ENCODE peak calls at places on chromosomes 4 and X, in five cellular contexts. W is AG08396; T is activated CD4-positive, alpha-beta T cell treated with anti-CD3 and anti-CD28 coated beads for 48 hours; A is GM04504; I is posterior cingulate gyrus. M is an unnamed sample.

GRCh38 chr4:139207247-139207646 is 30.2 kb upstream of the ELF2 start:
- DNase-seq in W (no peak), T (no peak), A (no peak), I (no peak), M (no peak)

GRCh38 chr4:11497972-11498371 is 69.3 kb upstream of the HS3ST1 start:
- DNase-seq in W (no peak), T (no peak), A (no peak), I (no peak), M (peak; percentile 7)

GRCh38 chr4:7547368-7548040 is 112.8 kb upstream of the PSAPL1 start:
- DNase-seq in W (no peak), T (no peak), A (no peak), I (no peak), M (no peak)

GRCh38 chrX:8204169-8204935 is 33.3 kb upstream of the VCX2 start:
- DNase-seq in W (no peak), T (no peak), A (no peak), I (no peak), M (no peak)

GRCh38 chr4:80540785-80541469 is 205.4 kb downstream of the CFAP299 start:
- DNase-seq in W (peak; percentile 5), T (no peak), A (no peak), I (no peak), M (no peak)

GRCh38 chr4:138334346-138335016 is 92.3 kb upstream of the SLC7A11 start:
- DNase-seq in W (no peak), T (no peak), A (no peak), I (no peak), M (no peak)

GRCh38 chr4:181957088-181957487 is 286.1 kb upstream of the TENM3 start:
- DNase-seq in W (peak; percentile 41), T (no peak), A (peak; percentile 82), I (no peak), M (peak; percentile 88)

GRCh38 chr4:181289203-181289602 is 954.0 kb upstream of the TENM3 start:
- DNase-seq in W (no peak), T (no peak), A (no peak), I (no peak), M (no peak)

GRCh38 chr4:18630218-18631110 is 608.9 kb upstream of the LCORL start:
- DNase-seq in W (no peak), T (no peak), A (no peak), I (no peak), M (no peak)

GRCh38 chr4:133154725-133155124 is 5.6 kb downstream of the PCDH10 start:
- DNase-seq in W (peak; percentile 39), T (peak; percentile 4), A (no peak), I (no peak), M (peak; percentile 62)

GRCh38 chr4:106588906-106589305 is 220.3 kb upstream of the GIMD1 start:
- DNase-seq in W (no peak), T (no peak), A (no peak), I (no peak), M (no peak)

GRCh38 chr4:183986645-183987528 is 81.8 kb downstream of the STOX2 start:
- DNase-seq in W (no peak), T (no peak), A (no peak), I (no peak), M (no peak)

GRCh38 chrX:48648299-48648698 is 35.3 kb upstream of the WAS start:
- DNase-seq in W (peak; percentile 36), T (peak; percentile 14), A (peak; percentile 28), I (peak; percentile 9), M (peak; percentile 40)

GRCh38 chr4:16636304-16636703 is 262.1 kb downstream of the LDB2 start:
- DNase-seq in W (no peak), T (no peak), A (no peak), I (no peak), M (no peak)

GRCh38 chr4:76108467-76109181 is 34.1 kb downstream of the ART3 start:
- DNase-seq in W (no peak), T (no peak), A (no peak), I (no peak), M (peak; percentile 44)

GRCh38 chr4:144355809-144356757 is 215.6 kb upstream of the GYPA start:
- DNase-seq in W (peak; percentile 20), T (peak; percentile 5), A (peak; percentile 34), I (no peak), M (peak; percentile 98)

GRCh38 chr4:36716874-36717273 is 435.5 kb downstream of the DTHD1 start:
- DNase-seq in W (no peak), T (no peak), A (no peak), I (no peak), M (peak; percentile 1)

GRCh38 chr4:101200561-101200960 is 146.8 kb downstream of the PPP3CA start:
- DNase-seq in W (peak; percentile 48), T (no peak), A (peak; percentile 69), I (no peak), M (peak; percentile 96)

GRCh38 chr4:80788798-80789197 is 241.7 kb upstream of the BMP3 start:
- DNase-seq in W (no peak), T (no peak), A (no peak), I (no peak), M (peak; percentile 66)